ENCODE peak calls at places on chromosomes 4 and X, in four cellular contexts. N is kidney epithelial cell, Z is endothelial cell, X is HFF-Myc. U is an unnamed sample.
A peak's percentile ranks its signal among the peaks of the same experiment; 100 is the strongest.

GRCh38 chrX:41302293-41302868 is 31.6 kb upstream of the DDX3X start:
- DNase-seq in X (no peak), Z (no peak), N (no peak), U (no peak)

GRCh38 chrX:103919336-103919682 is 43.1 kb upstream of the TMSB15B start:
- DNase-seq in N (no peak), X (no peak), Z (no peak), U (no peak)

GRCh38 chr4:14375816-14376215 is 626.5 kb upstream of the CPEB2 start:
- DNase-seq in N (no peak), X (no peak), Z (no peak), U (no peak)

GRCh38 chr4:77710684-77711083 is 105.1 kb downstream of the CXCL13 start:
- DNase-seq in N (no peak), X (no peak), Z (no peak), U (no peak)

GRCh38 chr4:38138363-38138762 is 178.2 kb downstream of the PTTG2 start:
- DNase-seq in N (no peak), X (no peak), Z (no peak), U (no peak)

GRCh38 chrX:9195199-9195880 is 161.4 kb upstream of the FAM9B start:
- DNase-seq in X (no peak), Z (no peak), N (no peak), U (no peak)

GRCh38 chr4:78056265-78057129 is 626 bp upstream of the FRAS1 start:
- DNase-seq in X (peak; percentile 91), Z (peak; percentile 58), N (peak; percentile 81), U (peak; percentile 70)

GRCh38 chrX:70007946-70008345 is 41.8 kb downstream of the AWAT2 start:
- DNase-seq in N (no peak), X (no peak), Z (no peak), U (no peak)

GRCh38 chr4:166527500-166527899 is 654.5 kb downstream of the TLL1 start:
- DNase-seq in N (no peak), Z (no peak), X (no peak), U (no peak)

GRCh38 chr4:8502836-8503585 is 62.4 kb downstream of the TRMT44 start:
- DNase-seq in X (no peak), Z (no peak), N (no peak), U (no peak)

GRCh38 chr4:52552778-52553177 is 106.3 kb downstream of the USP46 start:
- DNase-seq in N (no peak), X (no peak), Z (no peak), U (no peak)
- TF ChIP-seq CTCF in N (no peak), X (no peak), Z (no peak), U (no peak)

GRCh38 chr4:131093303-131093702 is 1997.4 kb downstream of the C4orf33 start:
- DNase-seq in N (no peak), X (no peak), Z (no peak), U (no peak)

DNA sequence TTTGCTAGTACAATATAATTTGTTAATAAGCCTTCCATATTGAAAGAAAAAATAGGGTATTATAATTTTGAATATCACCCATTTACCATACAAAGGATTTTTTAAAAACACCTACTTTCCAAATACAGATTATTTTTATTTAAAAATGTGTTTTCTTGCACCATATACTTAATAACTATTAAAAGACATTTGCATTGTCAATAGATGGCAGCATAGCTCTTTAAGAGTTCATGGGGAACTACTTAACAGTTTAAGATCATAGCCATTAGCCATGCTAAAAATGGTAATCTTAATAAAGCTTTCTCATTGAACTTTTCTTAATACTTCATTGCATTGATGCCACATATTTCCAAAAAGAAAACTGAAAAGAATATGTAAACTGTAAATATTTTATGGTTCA is 1995.9 kb downstream of the C4orf33 start:
- DNase-seq in X (peak; percentile 0), Z (no peak), N (peak; percentile 5), U (no peak)
- TF ChIP-seq CTCF in X (no peak), Z (no peak), N (peak; percentile 26), U (no peak)

GRCh38 chrX:47361538-47362511 is 8.6 kb upstream of the ZNF157 start:
- DNase-seq in N (peak; percentile 92), Z (peak; percentile 57), X (peak; percentile 80), U (no peak)
- TF ChIP-seq CTCF in N (peak; percentile 23), Z (no peak), X (no peak), U (no peak)

DNA sequence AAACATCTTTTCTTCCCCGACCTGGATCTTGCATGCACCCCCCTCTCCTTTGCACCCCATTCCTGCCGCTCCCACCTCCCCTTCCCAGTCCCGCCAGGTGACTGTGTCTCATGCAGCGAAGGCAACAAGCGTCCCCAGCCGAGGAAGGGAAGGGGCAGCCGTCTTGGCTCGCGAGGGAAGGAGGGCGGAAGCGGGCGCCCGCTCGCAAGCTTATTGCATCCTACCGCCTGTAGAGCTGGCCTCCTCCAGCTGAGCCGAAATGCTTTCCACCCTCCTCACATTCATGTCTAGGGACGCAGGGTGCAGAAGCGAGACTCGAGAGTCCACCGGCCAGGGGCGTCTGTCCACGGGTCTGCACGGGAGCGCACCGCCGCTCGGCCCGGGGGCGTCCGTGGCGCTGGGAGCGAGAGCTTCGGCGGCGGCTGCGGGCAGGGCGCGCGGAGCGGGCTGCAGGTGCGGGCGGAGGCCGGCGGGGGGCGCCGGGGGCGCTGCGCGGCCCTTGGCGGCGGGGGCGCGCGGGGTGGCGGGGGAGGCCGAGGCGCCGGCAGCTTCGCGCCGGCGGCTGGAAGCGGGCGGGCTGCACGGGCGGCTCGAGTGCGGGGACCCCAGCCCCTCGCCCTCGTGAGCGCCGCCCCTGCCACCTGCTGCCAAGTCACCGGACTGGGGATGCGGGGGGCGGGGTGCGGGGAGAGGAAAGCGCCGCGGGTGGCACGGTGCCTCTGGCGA is at the start of gene KCNIP4:
- DNase-seq in X (no peak), Z (peak; percentile 62), N (no peak), U (no peak)
- TF ChIP-seq CTCF in X (no peak), Z (no peak), N (no peak), U (no peak)

DNA sequence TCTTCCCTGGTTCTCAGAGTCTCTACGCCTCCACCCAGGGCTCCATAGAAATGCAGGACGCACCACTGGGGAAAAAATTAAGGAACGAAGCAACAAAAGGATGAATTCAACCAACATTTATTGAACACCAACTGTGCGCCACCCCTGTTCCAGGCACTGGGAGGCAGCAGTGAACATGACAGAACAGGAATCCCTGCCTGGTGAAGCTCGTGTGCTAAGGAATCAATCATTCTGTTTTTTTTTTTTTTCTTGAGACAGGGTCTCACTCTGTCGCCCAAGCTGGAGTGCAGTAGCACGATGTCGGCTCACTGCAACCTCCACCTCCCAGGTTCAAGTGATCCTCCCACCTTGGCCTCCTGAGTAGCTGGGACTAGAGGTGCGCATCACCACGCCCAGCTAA is 1.9 kb upstream of the FTSJ1 start:
- DNase-seq in N (no peak), X (no peak), Z (peak; percentile 21), U (no peak)
- TF ChIP-seq CTCF in N (peak; percentile 34), X (no peak), Z (no peak), U (no peak)

GRCh38 chr4:184163813-184164212 is 53.9 kb downstream of the ENPP6 start:
- DNase-seq in N (no peak), Z (peak; percentile 78), X (no peak), U (no peak)
- TF ChIP-seq CTCF in N (peak; percentile 56), Z (peak; percentile 38), X (peak; percentile 38), U (no peak)

GRCh38 chr4:10526431-10527222 is 69.4 kb upstream of the ZNF518B start:
- DNase-seq in N (no peak), X (no peak), Z (no peak), U (no peak)
- TF ChIP-seq CTCF in N (no peak), X (no peak), Z (no peak), U (no peak)